ENCODE peak calls at places on chromosome 19, in four cellular contexts. Q, S, G and P are unnamed samples. For H3K36me3 and H3K4me1, the result is how much of the 10 kb centered on the place peaks cover.

GRCh38 chr19:48539503-48540096 is 12.4 kb upstream of the SULT2B1 start:
- DNase-seq in G (no peak), Q (no peak), S (peak), P (no peak)

GRCh38 chr19:2699413-2700142 is 2.9 kb downstream of the GNG7 start:
- DNase-seq in G (peak), Q (no peak), S (no peak), P (no peak)

GRCh38 chr19:18906605-18907519 is 10.9 kb upstream of the CERS1 start:
- DNase-seq in S (no peak), G (no peak), Q (no peak), P (no peak)

GRCh38 chr19:45794627-45795026 is 2.0 kb upstream of the DMWD start:
- DNase-seq in G (no peak), S (no peak), Q (no peak), P (no peak)

GRCh38 chr19:8631425-8631819 is 989 bp downstream of the NFILZ start:
- DNase-seq in Q (peak), S (peak), G (no peak), P (no peak)

GRCh38 chr19:7595466-7596133 is at the start of gene CAMSAP3:
- DNase-seq in Q (no peak), G (peak), S (peak), P (peak)

GRCh38 chr19:18020212-18021067 is 12.5 kb downstream of the ARRDC2 start:
- DNase-seq in Q (peak), S (peak), G (no peak), P (peak)

GRCh38 chr19:768424-768823 is 17.5 kb downstream of the MISP start:
- DNase-seq in G (no peak), Q (no peak), S (no peak), P (no peak)

GRCh38 chr19:1133471-1133929 is 29.7 kb downstream of the GPX4 start:
- DNase-seq in G (peak), S (peak), Q (no peak), P (peak)

GRCh38 chr19:38658462-38659306 is 11.2 kb downstream of the ACTN4 start:
- DNase-seq in G (no peak), S (peak), Q (no peak), P (no peak)

GRCh38 chr19:53507523-53508442 is 30.2 kb upstream of the ZNF331 start:
- DNase-seq in G (no peak), S (no peak), Q (no peak), P (no peak)

GRCh38 chr19:13830761-13831481 is 35.7 kb downstream of the ZSWIM4 start:
- DNase-seq in S (no peak), Q (no peak), G (no peak), P (no peak)

GRCh38 chr19:19343762-19344161 is 23.1 kb downstream of the MAU2 start:
- DNase-seq in G (no peak), Q (no peak), S (no peak), P (no peak)

GRCh38 chr19:2235026-2235395 is 1.1 kb downstream of the PLEKHJ1 start:
- DNase-seq in Q (no peak), S (no peak), G (no peak), P (no peak)

GRCh38 chr19:49217382-49217781 is 59.8 kb downstream of the TRPM4 start:
- DNase-seq in G (no peak), S (no peak), Q (peak), P (no peak)

GRCh38 chr19:14033946-14034345 is 2.4 kb downstream of the IL27RA start:
- DNase-seq in Q (no peak), G (no peak), S (no peak), P (no peak)

GRCh38 chr19:1000591-1001537 is 645 bp downstream of the GRIN3B start:
- DNase-seq in S (no peak), G (no peak), Q (no peak), P (no peak)

GRCh38 chr19:33376423-33376822 is 2.9 kb downstream of the CEBPG start:
- DNase-seq in G (no peak), Q (peak), S (peak), P (no peak)

GRCh38 chr19:35693835-35694599 is 10.3 kb upstream of the ZBTB32 start:
- DNase-seq in G (peak), Q (peak), S (peak), P (peak)

GRCh38 chr19:32873560-32873959 is 4.0 kb upstream of the SLC7A9 start:
- DNase-seq in G (no peak), Q (no peak), S (no peak), P (no peak)

GRCh38 chr19:4449022-4449825 is 8.4 kb downstream of the UBXN6 start:
- DNase-seq in Q (peak), S (no peak), G (no peak), P (no peak)
- H3K36me3 ChIP-seq in Q (half or more), S (under half), G (half or more), P (half or more)

DNA sequence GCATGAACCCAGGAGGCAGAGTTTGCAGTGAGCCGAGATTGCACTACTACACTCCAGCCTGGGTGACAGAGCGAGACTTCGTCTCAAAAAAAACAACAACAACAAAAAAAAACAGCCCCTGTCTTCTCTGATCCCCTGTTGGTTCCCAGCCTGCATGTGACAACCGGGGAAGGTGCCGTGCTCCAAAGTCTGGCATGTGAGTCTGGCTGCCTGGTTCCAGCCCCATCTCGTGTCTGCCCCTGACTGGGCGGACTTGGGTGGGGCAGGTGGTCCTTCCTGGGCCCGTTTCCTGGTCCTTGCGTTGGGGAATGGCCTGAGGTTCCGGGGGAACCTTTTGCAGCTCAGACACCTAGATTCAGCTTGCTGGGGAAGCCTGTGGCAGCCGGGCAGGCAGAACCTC is 50.5 kb downstream of the DNM2 start:
- DNase-seq in S (no peak), Q (no peak), G (no peak), P (no peak)
- H3K4me1 ChIP-seq in S (under half), Q (half or more), G (under half), P (half or more)

DNA sequence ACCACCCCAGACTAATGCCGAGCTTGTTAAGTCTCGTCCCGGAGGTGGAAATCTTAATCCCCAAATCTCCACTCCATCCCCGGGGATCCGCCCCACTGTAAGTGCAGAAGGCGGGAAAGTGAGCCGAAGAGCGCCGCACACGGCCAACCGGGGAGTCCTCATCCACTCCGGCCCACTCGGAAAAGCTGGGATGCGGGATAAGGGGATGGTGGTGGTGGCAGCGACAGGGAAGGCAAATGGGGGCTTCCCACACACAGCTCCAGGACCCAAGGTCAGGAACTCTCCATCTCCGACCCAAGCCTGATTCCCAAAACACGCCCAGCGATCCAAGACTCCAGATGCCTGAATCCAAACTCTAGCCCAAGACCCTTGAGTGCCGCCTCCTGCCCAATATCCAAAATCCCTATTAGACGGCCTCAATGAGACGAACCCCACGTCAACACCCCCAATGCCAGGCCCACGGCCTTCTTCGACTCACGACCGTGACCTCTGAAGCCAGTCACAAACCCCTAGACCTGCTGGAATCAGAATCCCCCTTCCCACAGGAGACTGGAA is 481 bp downstream of the FBL start:
- DNase-seq in S (no peak), G (peak), Q (no peak), P (no peak)
- TF ChIP-seq CTCF in S (no peak), G (peak), Q (no peak), P (no peak)

GRCh38 chr19:15379083-15379995 is at the start of gene AKAP8:
- DNase-seq in Q (peak), S (peak), G (peak), P (peak)

GRCh38 chr19:15381429-15381828 is 1.8 kb upstream of the AKAP8 start:
- DNase-seq in S (no peak), G (no peak), Q (no peak), P (no peak)

GRCh38 chr19:15381864-15382263 is 2.3 kb upstream of the AKAP8 start:
- DNase-seq in Q (no peak), S (no peak), G (no peak), P (no peak)

GRCh38 chr19:15378529-15379082 is 981 bp downstream of the AKAP8 start:
- DNase-seq in S (peak), G (peak), Q (no peak), P (peak)

DNA sequence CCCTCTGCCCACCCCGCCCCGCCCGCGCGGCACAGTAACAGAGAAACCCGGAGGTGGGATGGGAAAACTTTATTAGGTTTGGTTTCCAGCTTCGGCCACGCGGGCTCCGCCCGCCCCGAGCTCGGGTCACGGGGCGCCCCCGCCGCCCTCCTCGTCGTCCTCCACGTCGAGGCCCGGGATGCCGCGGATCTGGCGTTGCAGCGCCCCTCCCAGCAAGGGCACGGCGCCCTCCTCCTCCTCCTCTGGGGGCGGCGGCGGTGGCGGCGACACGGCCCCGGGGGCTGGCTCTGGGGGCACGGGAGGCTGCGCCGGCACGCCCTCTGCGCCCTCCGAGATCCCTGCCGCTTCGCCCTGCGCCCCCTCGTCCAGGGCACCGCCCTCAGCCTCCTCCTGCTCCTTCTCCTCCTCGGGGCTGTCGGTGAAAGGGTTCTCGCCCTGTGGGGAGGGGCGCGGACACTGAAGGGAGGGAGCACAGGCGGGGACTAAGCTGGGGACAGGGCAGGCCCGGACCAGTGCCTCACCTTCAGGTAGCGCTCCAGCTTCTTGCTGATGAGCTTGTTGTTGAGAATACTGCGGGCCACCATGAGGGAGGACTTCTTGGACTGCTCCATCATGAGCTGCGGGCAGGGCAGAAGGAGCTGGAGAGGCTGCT is 535 bp upstream of the AKAP8 start:
- DNase-seq in S (peak), G (peak), Q (no peak), P (no peak)
- H3K36me3 ChIP-seq in S (under half), G (under half), Q (under half), P (under half)

GRCh38 chr19:29491995-29492577 is 33.7 kb upstream of the VSTM2B start:
- DNase-seq in Q (no peak), S (no peak), G (no peak), P (no peak)

GRCh38 chr19:29487432-29487831 is 38.4 kb upstream of the VSTM2B start:
- DNase-seq in Q (no peak), S (no peak), G (peak), P (peak)

GRCh38 chr19:29492761-29493160 is 33.0 kb upstream of the VSTM2B start:
- DNase-seq in S (no peak), Q (no peak), G (no peak), P (no peak)

GRCh38 chr19:29491491-29491890 is 34.3 kb upstream of the VSTM2B start:
- DNase-seq in Q (no peak), S (no peak), G (no peak), P (peak)

DNA sequence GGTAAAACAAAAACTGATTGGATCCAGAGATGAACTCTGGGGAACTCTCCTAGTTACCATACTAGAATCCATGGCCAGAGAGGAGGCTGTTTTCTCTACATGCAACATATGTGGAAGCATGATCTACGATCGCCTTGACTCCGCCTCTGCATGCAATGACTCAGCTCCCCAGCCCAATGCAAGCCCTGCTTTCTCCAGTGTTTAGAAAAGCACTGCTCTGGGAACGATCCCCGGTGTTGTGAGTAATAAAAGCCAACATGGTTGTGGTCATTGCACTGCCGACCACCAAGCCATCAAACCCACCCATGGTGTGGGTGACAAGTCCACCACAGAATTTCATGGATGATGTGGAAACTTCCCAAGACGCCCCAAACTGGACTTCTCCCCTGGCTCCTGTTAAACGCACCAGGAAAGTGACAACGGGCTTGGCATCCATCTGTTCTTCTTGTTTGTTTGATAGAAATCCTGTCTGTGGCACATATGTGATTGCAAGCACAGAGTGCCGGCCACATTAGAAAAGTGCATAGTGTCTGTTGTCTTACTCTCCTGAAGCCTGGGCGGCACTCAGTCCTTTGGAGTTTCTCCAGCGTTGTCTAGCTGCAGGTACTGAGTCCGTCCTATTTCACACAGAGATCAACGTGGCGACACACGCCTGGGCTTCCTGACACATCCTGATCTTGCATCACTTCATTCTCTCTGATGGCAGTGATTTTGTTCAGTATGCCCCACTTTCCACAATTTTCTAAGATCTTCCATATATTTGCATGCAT is 36.4 kb upstream of the VSTM2B start:
- DNase-seq in S (no peak), G (no peak), Q (no peak), P (peak)
- H3K4me1 ChIP-seq in S (under half), G (under half), Q (under half), P (under half)

GRCh38 chr19:22545751-22546150 is 88.4 kb upstream of the ZNF492 start:
- DNase-seq in Q (peak), G (peak), S (peak), P (no peak)
- TF ChIP-seq CTCF in Q (peak), G (peak), S (no peak), P (peak)

GRCh38 chr19:11175920-11176319 is 20.3 kb upstream of the SPC24 start:
- DNase-seq in S (no peak), G (no peak), Q (no peak), P (no peak)

GRCh38 chr19:11174336-11174735 is 18.8 kb upstream of the SPC24 start:
- DNase-seq in Q (no peak), S (no peak), G (no peak), P (no peak)

GRCh38 chr19:11172576-11172975 is 17.0 kb upstream of the SPC24 start:
- DNase-seq in S (no peak), G (no peak), Q (no peak), P (no peak)

GRCh38 chr19:11171144-11171543 is 15.6 kb upstream of the SPC24 start:
- DNase-seq in Q (no peak), G (no peak), S (no peak), P (no peak)

DNA sequence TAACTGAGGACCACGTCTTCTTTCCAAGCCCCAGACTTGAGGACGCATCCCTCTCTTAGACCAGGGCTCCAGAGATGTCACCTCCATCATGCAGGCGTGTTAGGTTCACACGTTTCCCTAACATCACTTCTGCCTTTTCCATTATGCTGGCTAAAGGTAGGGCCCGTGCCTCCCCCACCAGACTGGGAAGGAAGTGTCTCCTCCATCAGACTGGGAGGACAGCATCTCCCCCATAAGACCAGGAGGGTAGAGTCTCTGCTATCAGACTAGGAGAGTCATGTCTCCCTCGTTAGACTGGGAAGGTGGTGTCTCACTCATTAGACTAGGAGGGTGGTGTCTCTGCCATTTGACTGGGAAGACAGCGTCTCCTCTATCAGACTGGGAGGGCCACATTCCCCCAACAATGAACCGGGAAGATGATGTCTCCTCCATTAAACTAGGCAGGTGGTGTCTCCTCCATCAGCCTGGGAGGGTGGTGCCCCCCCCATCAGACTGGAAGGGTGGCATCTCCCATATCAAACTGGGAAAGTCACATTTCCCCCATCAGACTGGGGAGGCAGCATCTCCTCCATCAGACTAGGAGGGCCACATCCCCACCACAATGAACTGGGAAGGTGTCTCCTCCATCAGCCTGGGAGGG is 18.1 kb upstream of the SPC24 start:
- DNase-seq in Q (no peak), G (no peak), S (no peak), P (no peak)
- H3K36me3 ChIP-seq in Q (half or more), G (half or more), S (under half), P (half or more)